ENCODE peak calls at places on chromosomes 7 and 10, in four cellular contexts. R, L, F and X are unnamed samples.

GRCh38 chr10:133187091-133187905 is 27.3 kb downstream of the KNDC1 start:
- DNase-seq in L (no peak), F (no peak), R (no peak), X (no peak)

GRCh38 chr7:99016196-99016595 is 127.7 kb downstream of the SMURF1 start:
- DNase-seq in R (no peak), F (no peak), L (no peak), X (no peak)

GRCh38 chr10:121536271-121536918 is 61.8 kb downstream of the FGFR2 start:
- DNase-seq in F (no peak), R (no peak), L (no peak), X (no peak)

GRCh38 chr7:50362712-50363282 is 58.3 kb downstream of the IKZF1 start:
- DNase-seq in L (no peak), F (no peak), R (peak; percentile 60), X (no peak)

GRCh38 chr10:91257310-91257709 is 36.8 kb downstream of the PCGF5 start:
- DNase-seq in F (no peak), R (no peak), L (no peak), X (no peak)

GRCh38 chr10:111338035-111338434 is 261.2 kb downstream of the ADRA2A start:
- DNase-seq in R (no peak), F (no peak), L (no peak), X (no peak)

GRCh38 chr7:127667751-127668530 is 15.9 kb downstream of the SND1 start:
- DNase-seq in L (no peak), F (no peak), R (no peak), X (no peak)

GRCh38 chr10:104707602-104708160 is 66.6 kb downstream of the SORCS3 start:
- DNase-seq in R (no peak), F (no peak), L (no peak), X (no peak)

GRCh38 chr10:70378122-70378521 is 4.3 kb downstream of the LRRC20 start:
- DNase-seq in L (no peak), R (no peak), F (peak; percentile 99), X (peak; percentile 83)

GRCh38 chr7:77687747-77688144 is 8.5 kb upstream of the RSBN1L start:
- DNase-seq in F (no peak), R (no peak), L (no peak), X (no peak)

GRCh38 chr10:118875087-118875486 is 120.3 kb upstream of the CACUL1 start:
- DNase-seq in L (no peak), R (no peak), F (no peak), X (no peak)

GRCh38 chr7:31410265-31410664 is 69.7 kb upstream of the NEUROD6 start:
- DNase-seq in L (no peak), R (no peak), F (no peak), X (no peak)

GRCh38 chr7:131538791-131539179 is 17.6 kb downstream of the PODXL start:
- DNase-seq in R (no peak), F (no peak), L (no peak), X (no peak)

GRCh38 chr7:145219461-145219860 is 383.6 kb upstream of the TPK1 start:
- DNase-seq in L (no peak), F (no peak), R (no peak), X (no peak)

GRCh38 chr7:111958889-111959288 is 247.3 kb downstream of the DOCK4 start:
- DNase-seq in F (no peak), L (no peak), R (no peak), X (no peak)

GRCh38 chr7:121456785-121457359 is 60.8 kb upstream of the FAM3C start:
- DNase-seq in R (no peak), F (no peak), L (no peak), X (no peak)

GRCh38 chr10:98446656-98447221 is at the start of gene HPS1:
- DNase-seq in L (peak; percentile 97), F (no peak), R (peak; percentile 76), X (no peak)

GRCh38 chr7:74417419-74417971 is 36.2 kb upstream of the GTF2IRD1 start:
- DNase-seq in R (peak; percentile 60), L (peak; percentile 93), F (no peak), X (no peak)

GRCh38 chr10:58266826-58267712 is 625 bp downstream of the IPMK start:
- DNase-seq in L (peak; percentile 93), R (peak; percentile 35), F (no peak), X (no peak)

GRCh38 chr7:104126411-104126841 is 81.4 kb downstream of the ORC5 start:
- DNase-seq in F (no peak), L (no peak), R (no peak), X (no peak)

GRCh38 chr10:103917326-103918052 is 495 bp downstream of the STN1 start:
- DNase-seq in L (peak; percentile 93), R (no peak), F (no peak), X (no peak)

GRCh38 chr7:76185187-76185915 is 16.3 kb upstream of the SRRM3 start:
- DNase-seq in F (no peak), L (no peak), R (no peak), X (no peak)

GRCh38 chr10:63819753-63820347 is 298.6 kb downstream of the REEP3 start:
- DNase-seq in R (no peak), L (peak; percentile 90), F (peak; percentile 37), X (peak; percentile 12)

GRCh38 chr7:2477447-2478386 is 1.5 kb upstream of the GRIFIN start:
- DNase-seq in F (no peak), R (peak; percentile 63), L (peak; percentile 91), X (no peak)

GRCh38 chr10:131982796-131983195 is 1.1 kb upstream of the BNIP3 start:
- DNase-seq in L (no peak), F (no peak), R (no peak), X (no peak)

GRCh38 chr10:110679633-110680472 is 35.7 kb downstream of the RBM20 start:
- DNase-seq in L (no peak), F (no peak), R (no peak), X (no peak)

GRCh38 chr10:102003541-102003940 is 52.4 kb downstream of the ARMH3 start:
- DNase-seq in L (no peak), R (no peak), F (no peak), X (no peak)

GRCh38 chr10:5035356-5035755 is 31.7 kb upstream of the AKR1C2 start:
- DNase-seq in L (no peak), R (no peak), F (no peak), X (no peak)

GRCh38 chr10:5033061-5033770 is 29.6 kb upstream of the AKR1C2 start:
- DNase-seq in L (no peak), R (no peak), F (no peak), X (peak; percentile 52)

GRCh38 chr10:5030989-5031388 is 27.3 kb upstream of the AKR1C2 start:
- DNase-seq in R (no peak), F (no peak), L (no peak), X (no peak)

GRCh38 chr10:5036511-5036910 is 32.9 kb upstream of the AKR1C2 start:
- DNase-seq in R (no peak), F (no peak), L (no peak), X (no peak)

GRCh38 chr10:5034588-5034987 is 30.9 kb upstream of the AKR1C2 start:
- DNase-seq in L (no peak), F (no peak), R (no peak), X (no peak)
- H3K4me3 ChIP-seq in L (no peak overlapping the region), F (no peak overlapping the region), R (no peak overlapping the region), X (no peak overlapping the region)

DNA sequence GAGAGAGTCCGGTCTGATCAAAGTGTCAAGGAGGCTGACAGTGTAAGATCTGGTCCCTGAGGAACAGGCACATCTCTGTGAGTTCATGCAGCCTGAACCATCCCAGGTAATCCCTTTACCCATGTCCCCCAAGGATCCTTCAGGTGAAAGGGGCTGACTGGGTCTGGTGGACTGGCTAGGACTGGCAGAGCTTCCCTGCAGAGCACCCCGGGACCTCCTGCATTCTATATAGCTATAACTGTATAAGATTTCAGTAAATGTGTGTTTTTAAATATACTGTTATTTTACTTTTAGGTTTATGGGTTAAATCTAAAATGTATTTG is 246.8 kb downstream of the ELMO1 start:
- DNase-seq in R (no peak), F (no peak), L (no peak), X (no peak)
- TF ChIP-seq CTCF in R (peak; percentile 6), F (no peak), L (no peak), X (no peak)

DNA sequence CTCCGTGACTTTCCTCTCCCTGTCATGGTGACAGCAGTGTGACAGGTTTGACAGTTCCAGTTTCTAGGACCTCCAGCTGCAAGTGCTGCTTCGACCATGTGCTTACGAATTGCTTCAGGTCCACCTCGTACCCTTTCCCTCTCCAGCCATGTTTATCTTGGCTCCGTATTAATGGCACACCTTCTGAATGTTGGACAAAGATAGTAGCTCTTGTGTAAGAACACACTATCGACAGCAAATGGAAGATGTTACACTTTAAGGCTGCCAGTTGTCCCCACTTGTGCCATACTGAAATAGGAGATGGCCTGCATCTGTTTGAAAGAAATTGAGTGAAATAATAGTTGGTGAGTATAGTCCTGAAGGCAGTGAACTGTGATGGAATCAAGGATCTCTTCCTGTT is 629.8 kb upstream of the GALNT17 start:
- DNase-seq in F (no peak), L (no peak), R (no peak), X (no peak)
- H3K4me3 ChIP-seq in F (no peak overlapping the region), L (no peak overlapping the region), R (no peak overlapping the region), X (no peak overlapping the region)

GRCh38 chr7:108592633-108593277 is 23.1 kb downstream of the DNAJB9 start:
- DNase-seq in R (no peak), L (no peak), F (no peak), X (no peak)
- TF ChIP-seq CTCF in R (no peak), L (no peak), F (peak; percentile 42), X (peak; percentile 14)

DNA sequence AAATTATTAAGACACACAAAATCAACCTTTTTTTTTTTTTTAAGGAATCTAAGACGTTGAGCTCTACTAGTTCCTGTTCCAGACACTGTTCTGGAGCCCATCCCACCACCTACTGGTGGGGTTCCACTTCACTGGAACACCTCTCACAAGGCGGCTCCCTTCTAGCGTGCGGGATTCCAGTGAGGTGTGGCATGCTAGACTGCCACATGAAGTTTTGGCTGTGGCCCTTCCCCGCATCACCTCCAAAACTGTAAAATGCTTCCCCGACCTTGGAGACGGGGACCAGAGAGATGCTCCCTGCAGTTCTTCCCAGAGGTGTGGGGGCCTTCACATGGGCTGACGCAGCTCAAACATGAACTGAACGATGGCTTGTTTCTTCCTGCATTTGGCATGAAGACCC is 12.6 kb downstream of the FAM53B start:
- DNase-seq in F (no peak), L (peak; percentile 71), R (no peak), X (no peak)
- H3K4me3 ChIP-seq in F (no peak overlapping the region), L (no peak overlapping the region), R (no peak overlapping the region), X (no peak overlapping the region)

DNA sequence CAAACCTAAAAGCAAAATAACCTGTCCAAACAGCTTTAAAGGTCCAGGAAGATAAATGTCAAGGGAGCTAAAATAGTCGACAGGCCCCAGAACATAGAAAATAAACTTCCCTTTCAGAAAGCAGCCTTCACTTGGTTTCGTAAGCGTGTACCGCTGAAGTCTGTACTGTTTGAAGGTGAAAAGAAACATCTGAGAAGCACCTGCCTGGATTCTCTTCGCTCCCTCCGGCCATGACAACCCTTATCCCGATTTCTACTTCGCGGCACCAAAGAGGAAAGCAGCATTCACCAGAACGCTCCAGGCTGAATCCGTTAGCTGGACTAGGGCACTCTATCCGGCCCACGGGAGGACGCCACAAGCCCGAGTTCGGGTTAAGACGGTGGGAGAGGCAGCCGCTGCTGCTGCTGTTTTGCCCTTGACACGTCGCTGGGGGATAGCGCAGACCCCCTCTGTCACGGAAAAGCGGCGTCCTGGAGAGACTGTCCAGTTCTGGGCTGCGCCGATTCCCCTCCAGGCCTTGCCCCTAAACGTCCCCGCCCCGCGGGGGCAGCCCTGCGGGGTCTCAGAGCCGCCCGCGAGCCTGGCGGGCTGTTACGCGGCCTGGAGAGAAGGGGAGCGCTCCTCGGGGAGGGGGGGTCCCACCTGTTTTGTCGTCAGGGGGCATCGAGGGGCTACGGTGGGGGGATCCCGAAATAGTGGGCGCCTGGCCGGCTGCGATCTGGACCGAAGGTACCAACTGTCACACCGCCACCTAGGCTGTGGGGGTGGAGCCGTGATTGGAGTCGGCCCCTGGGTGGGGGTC is 1.1 kb downstream of the SGMS1 start:
- DNase-seq in F (no peak), L (peak; percentile 88), R (peak; percentile 26), X (no peak)
- TF ChIP-seq CTCF in F (no peak), L (no peak), R (no peak), X (no peak)

GRCh38 chr7:52017802-52018679 is 701.4 kb upstream of the COBL start:
- DNase-seq in F (no peak), R (no peak), L (no peak), X (no peak)
- H3K4me3 ChIP-seq in F (no peak overlapping the region), R (no peak overlapping the region), L (no peak overlapping the region), X (no peak overlapping the region)